ENCODE peak calls at places on chromosomes 4 and X, in nine cellular contexts. X, R, S, N, F, H, M, C and B are unnamed samples.

GRCh38 chrX:54807524-54808108 is at the start of gene MAGED2:
- DNase-seq in X (peak; percentile 70), R (peak; percentile 57), S (peak; percentile 56), N (peak; percentile 68), F (peak; percentile 17), H (no peak), M (peak; percentile 16), C (no peak), B (no peak)

GRCh38 chrX:118520206-118520857 is 24.7 kb downstream of the DOCK11 start:
- DNase-seq in X (peak; percentile 85), R (peak; percentile 63), S (no peak), N (no peak), F (no peak), H (no peak), M (peak; percentile 80), C (peak; percentile 67), B (peak; percentile 25)

GRCh38 chrX:48779399-48779798 is 7.0 kb upstream of the GATA1 start:
- DNase-seq in X (no peak), R (no peak), S (peak; percentile 11), N (no peak), F (no peak), H (no peak), M (no peak), C (no peak), B (no peak)

GRCh38 chr4:27048350-27049100 is 187.9 kb downstream of the STIM2 start:
- DNase-seq in X (peak; percentile 80), R (peak; percentile 18), S (peak; percentile 18), N (peak; percentile 24), F (peak; percentile 31), H (peak; percentile 21), M (peak; percentile 27), C (peak; percentile 22), B (peak; percentile 6)

GRCh38 chr4:82698412-82698811 is 100.2 kb downstream of the SCD5 start:
- DNase-seq in X (no peak), R (no peak), S (no peak), N (no peak), F (no peak), H (no peak), M (no peak), C (no peak), B (no peak)

GRCh38 chr4:159607824-159608223 is 504.9 kb downstream of the RAPGEF2 start:
- DNase-seq in X (no peak), R (no peak), S (peak; percentile 84), N (no peak), F (no peak), H (no peak), M (no peak), C (peak; percentile 31), B (peak; percentile 42)

GRCh38 chr4:81682492-81682891 is 210.8 kb upstream of the RASGEF1B start:
- DNase-seq in X (no peak), R (no peak), S (peak; percentile 61), N (no peak), F (no peak), H (no peak), M (no peak), C (no peak), B (no peak)

GRCh38 chr4:10114147-10114546 is 2.5 kb downstream of the WDR1 start:
- DNase-seq in X (no peak), R (no peak), S (no peak), N (no peak), F (no peak), H (no peak), M (no peak), C (no peak), B (no peak)

GRCh38 chrX:149541521-149542047 is 772 bp downstream of the EOLA1 start:
- DNase-seq in X (no peak), R (no peak), S (peak; percentile 72), N (no peak), F (peak; percentile 61), H (no peak), M (no peak), C (no peak), B (no peak)

GRCh38 chrX:118726887-118727685 is at the start of gene IL13RA1:
- DNase-seq in X (peak; percentile 90), R (peak; percentile 83), S (peak; percentile 96), N (peak; percentile 86), F (peak; percentile 91), H (peak; percentile 60), M (peak; percentile 76), C (peak; percentile 69), B (peak; percentile 84)

GRCh38 chrX:107676559-107677378 is 48.5 kb downstream of the PRPS1 start:
- DNase-seq in X (peak; percentile 94), R (peak; percentile 99), S (no peak), N (peak; percentile 82), F (peak; percentile 86), H (peak; percentile 78), M (peak; percentile 84), C (peak; percentile 87), B (peak; percentile 93)

GRCh38 chr4:20194079-20195013 is 57.4 kb upstream of the SLIT2 start:
- DNase-seq in X (peak; percentile 90), R (peak; percentile 45), S (no peak), N (peak; percentile 78), F (no peak), H (no peak), M (peak; percentile 91), C (peak; percentile 87), B (peak; percentile 51)

GRCh38 chr4:88158360-88159136 is at the start of gene ABCG2:
- DNase-seq in X (peak; percentile 69), R (peak; percentile 90), S (peak; percentile 72), N (peak; percentile 72), F (peak; percentile 77), H (no peak), M (peak; percentile 75), C (peak; percentile 66), B (peak; percentile 47)

GRCh38 chr4:138407329-138407728 is 165.2 kb upstream of the SLC7A11 start:
- DNase-seq in X (no peak), R (no peak), S (no peak), N (no peak), F (no peak), H (no peak), M (no peak), C (no peak), B (no peak)

GRCh38 chr4:4385729-4386295 is 1.1 kb upstream of the NSG1 start:
- DNase-seq in X (no peak), R (no peak), S (no peak), N (no peak), F (no peak), H (no peak), M (no peak), C (no peak), B (no peak)
- H3K9ac ChIP-seq in X (no peak overlapping the region), R (no peak overlapping the region), S (no peak overlapping the region), N (no peak overlapping the region), F (no peak overlapping the region), H (no peak overlapping the region), M (no peak overlapping the region), C (no peak overlapping the region), B (no peak overlapping the region)

GRCh38 chr4:7979652-7979968 is 39.9 kb upstream of the AFAP1 start:
- DNase-seq in X (no peak), R (no peak), S (no peak), N (no peak), F (no peak), H (no peak), M (no peak), C (no peak), B (no peak)
- H3K9ac ChIP-seq in X (no peak overlapping the region), R (no peak overlapping the region), S (no peak overlapping the region), N (no peak overlapping the region), F (no peak overlapping the region), H (no peak overlapping the region), M (no peak overlapping the region), C (no peak overlapping the region), B (no peak overlapping the region)

DNA sequence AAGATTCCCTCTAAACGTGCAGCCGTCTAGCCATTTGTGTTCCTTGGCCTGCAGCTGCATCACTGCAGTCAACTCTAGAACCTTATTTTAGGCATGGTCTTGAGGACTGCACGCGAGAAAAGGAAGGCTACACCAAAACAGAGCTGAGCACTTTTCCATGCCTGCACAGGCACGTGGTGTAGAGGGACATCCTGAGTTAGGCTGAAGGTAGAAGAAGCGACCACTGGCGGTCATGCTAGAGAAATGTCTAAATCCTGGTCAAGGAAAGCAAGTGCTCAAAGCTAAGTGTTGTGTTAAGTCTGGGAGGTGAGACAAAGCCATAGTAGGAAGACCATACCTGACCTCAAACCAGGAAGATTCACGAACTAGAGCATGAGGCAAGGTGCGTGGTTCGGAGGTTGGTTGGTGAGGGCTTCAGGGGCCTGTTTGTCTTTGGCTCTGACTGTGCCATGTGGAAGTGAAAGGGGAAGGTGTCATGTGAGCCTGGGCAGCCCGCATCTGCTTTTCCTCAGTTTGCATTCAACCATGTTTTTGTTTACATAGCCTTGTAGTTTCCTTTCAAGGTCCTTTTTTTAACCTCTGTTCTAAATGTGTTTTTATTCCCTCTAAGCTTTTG is 203.8 kb downstream of the AASDH start:
- DNase-seq in X (peak; percentile 31), R (peak; percentile 26), S (no peak), N (peak; percentile 10), F (peak; percentile 55), H (no peak), M (no peak), C (no peak), B (no peak)
- H3K9ac ChIP-seq in X (no peak overlapping the region), R (no peak overlapping the region), S (no peak overlapping the region), N (no peak overlapping the region), F (no peak overlapping the region), H (no peak overlapping the region), M (no peak overlapping the region), C (no peak overlapping the region), B (no peak overlapping the region)

GRCh38 chr4:48556268-48556667 is 66.2 kb downstream of the ZAR1 start:
- DNase-seq in X (no peak), R (no peak), S (no peak), N (no peak), F (no peak), H (no peak), M (no peak), C (no peak), B (no peak)

GRCh38 chr4:48553720-48554119 is 63.7 kb downstream of the ZAR1 start:
- DNase-seq in X (no peak), R (no peak), S (no peak), N (no peak), F (no peak), H (no peak), M (no peak), C (no peak), B (no peak)

GRCh38 chr4:48554606-48555005 is 64.6 kb downstream of the ZAR1 start:
- DNase-seq in X (no peak), R (no peak), S (peak; percentile 58), N (no peak), F (no peak), H (no peak), M (no peak), C (no peak), B (no peak)

GRCh38 chr4:48558026-48558425 is 68.0 kb downstream of the ZAR1 start:
- DNase-seq in X (no peak), R (no peak), S (no peak), N (no peak), F (no peak), H (no peak), M (no peak), C (no peak), B (no peak)

DNA sequence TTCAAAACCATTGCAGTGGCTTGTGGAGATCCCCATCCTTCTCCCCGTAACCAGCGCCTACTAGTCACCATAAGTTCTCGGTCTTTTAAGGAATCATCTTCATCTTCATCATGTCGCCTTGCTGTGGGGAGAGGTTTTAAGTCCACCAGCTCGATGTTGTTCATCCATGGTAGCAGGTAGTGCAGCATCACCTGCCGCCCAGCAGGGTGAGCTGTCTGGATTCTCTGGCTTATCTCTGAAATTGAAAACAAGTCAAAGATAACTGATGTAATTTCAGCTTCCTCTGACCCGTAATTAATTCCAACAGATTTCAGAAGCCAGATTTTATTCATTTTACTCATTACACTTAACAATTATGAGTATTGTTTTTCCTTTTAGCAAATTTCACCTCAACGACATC is 67.4 kb downstream of the ZAR1 start:
- DNase-seq in X (no peak), R (no peak), S (no peak), N (no peak), F (peak; percentile 15), H (no peak), M (no peak), C (no peak), B (no peak)
- H3K9ac ChIP-seq in X (no peak overlapping the region), R (no peak overlapping the region), S (no peak overlapping the region), N (no peak overlapping the region), F (no peak overlapping the region), H (no peak overlapping the region), M (no peak overlapping the region), C (no peak overlapping the region), B (no peak overlapping the region)